ENCODE peak calls at places on chromosomes 16 and 17, in seven cellular contexts. D is IMR-90, Z is H9, Q is neuronal stem cell, J is mesenchymal stem cell, S is H1, E is trophoblast cell. T is an unnamed sample.

GRCh38 chr17:18143044-18143936 is 34.7 kb downstream of the MYO15A start:
- DNase-seq in Q (peak), D (peak), Z (peak), S (peak), J (peak), E (no peak), T (peak)

GRCh38 chr16:1909661-1910231 is 8.5 kb downstream of the HS3ST6 start:
- DNase-seq in J (no peak), Q (no peak), S (no peak), Z (peak), D (no peak), E (no peak), T (no peak)

GRCh38 chr17:47857551-47858410 is 6.8 kb upstream of the SP6 start:
- DNase-seq in E (no peak), Z (peak), S (no peak), Q (no peak), J (no peak), D (no peak), T (peak)

GRCh38 chr17:56290486-56291118 is 137.3 kb downstream of the ANKFN1 start:
- DNase-seq in J (peak), Q (no peak), Z (no peak), E (no peak), S (no peak), D (no peak), T (no peak)

GRCh38 chr16:68508641-68509240 is 30.4 kb upstream of the ZFP90 start:
- DNase-seq in J (no peak), S (no peak), Z (no peak), D (no peak), E (no peak), Q (no peak), T (no peak)

GRCh38 chr17:67891481-67892119 is 66.3 kb downstream of the BPTF start:
- DNase-seq in S (no peak), Z (no peak), D (peak), J (peak), Q (no peak), E (peak), T (peak)

GRCh38 chr17:7853693-7854043 is 1.2 kb upstream of the TMEM88 start:
- DNase-seq in Q (no peak), Z (peak), S (peak), D (no peak), J (no peak), E (no peak), T (peak)

GRCh38 chr16:14957576-14958322 is 17.1 kb upstream of the PDXDC1 start:
- DNase-seq in Q (no peak), E (no peak), D (no peak), S (peak), J (no peak), Z (no peak), T (no peak)

GRCh38 chr17:62017496-62017895 is 47.6 kb downstream of the MED13 start:
- DNase-seq in Q (no peak), S (no peak), Z (no peak), E (no peak), D (peak), J (no peak), T (no peak)

GRCh38 chr16:3431779-3432219 is 11.5 kb downstream of the ZNF597 start:
- DNase-seq in D (peak), J (no peak), S (no peak), E (peak), Z (no peak), Q (no peak), T (no peak)

GRCh38 chr16:59527206-59527997 is 793.3 kb upstream of the GOT2 start:
- DNase-seq in E (no peak), S (no peak), Z (no peak), Q (no peak), D (peak), J (peak), T (peak)

GRCh38 chr16:49659356-49659755 is 196.6 kb downstream of the ZNF423 start:
- DNase-seq in S (no peak), E (no peak), D (no peak), Q (no peak), J (no peak), Z (no peak), T (no peak)

GRCh38 chr16:81740163-81740562 is 38.9 kb upstream of the PLCG2 start:
- DNase-seq in J (no peak), S (peak), Q (no peak), E (no peak), D (no peak), Z (peak), T (peak)

GRCh38 chr17:17075037-17075755 is 32.9 kb downstream of the MPRIP start:
- DNase-seq in Z (no peak), Q (no peak), J (peak), S (no peak), E (no peak), D (peak), T (no peak)

GRCh38 chr16:56689171-56689570 is 6.9 kb downstream of the MT1X start:
- DNase-seq in E (peak), S (no peak), Z (no peak), J (no peak), D (no peak), Q (no peak), T (no peak)
- H2BK5ac ChIP-seq in E (no peak), S (no peak), Z (no peak), J (no peak), D (no peak), Q (no peak), T (no peak)

DNA sequence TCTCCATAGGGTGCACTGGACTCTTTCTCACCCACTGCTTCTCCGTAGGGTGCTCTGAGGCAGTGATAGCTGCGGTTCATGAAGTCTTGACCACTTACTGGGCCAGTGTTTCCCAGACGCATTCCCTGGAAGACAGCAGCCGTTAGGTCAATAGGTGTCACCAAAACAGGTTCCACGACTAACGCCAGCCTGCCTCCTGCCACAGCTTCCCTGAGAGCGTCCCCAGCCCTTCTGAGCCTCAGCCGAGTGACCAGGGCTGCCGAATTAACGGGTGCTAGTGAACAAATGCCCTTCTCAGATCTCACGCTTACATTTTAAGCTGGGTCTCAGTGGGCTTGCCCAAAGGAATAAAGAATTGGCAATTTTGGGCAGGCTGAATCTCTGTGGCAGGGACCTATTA is 188.7 kb upstream of the TNRC6C start:
- DNase-seq in E (no peak), S (no peak), Z (no peak), J (no peak), Q (no peak), D (no peak), T (no peak)
- H2AK5ac ChIP-seq in E (no peak), S (no peak), Z (no peak), J (no peak), Q (peak), D (no peak), T (no peak)

GRCh38 chr16:23131436-23131835 is 17.8 kb downstream of the USP31 start:
- DNase-seq in Q (no peak), E (no peak), J (no peak), D (no peak), S (no peak), Z (no peak), T (no peak)
- H2BK5ac ChIP-seq in Q (no peak), E (no peak), J (no peak), D (no peak), S (no peak), Z (no peak), T (no peak)

GRCh38 chr17:81120149-81120484 is 45.2 kb upstream of the PVALEF start:
- DNase-seq in D (no peak), J (no peak), S (no peak), E (peak), Z (no peak), Q (no peak), T (no peak)

GRCh38 chr17:81121841-81122733 is 43.2 kb upstream of the PVALEF start:
- DNase-seq in J (no peak), D (no peak), E (no peak), Z (peak), Q (no peak), S (peak), T (no peak)

GRCh38 chr17:81123052-81124048 is 42.0 kb upstream of the PVALEF start:
- DNase-seq in J (no peak), S (no peak), Q (no peak), E (no peak), D (no peak), Z (no peak), T (no peak)

GRCh38 chr17:81119223-81120148 is 45.8 kb upstream of the PVALEF start:
- DNase-seq in Z (peak), Q (peak), D (peak), J (peak), E (peak), S (peak), T (peak)

DNA sequence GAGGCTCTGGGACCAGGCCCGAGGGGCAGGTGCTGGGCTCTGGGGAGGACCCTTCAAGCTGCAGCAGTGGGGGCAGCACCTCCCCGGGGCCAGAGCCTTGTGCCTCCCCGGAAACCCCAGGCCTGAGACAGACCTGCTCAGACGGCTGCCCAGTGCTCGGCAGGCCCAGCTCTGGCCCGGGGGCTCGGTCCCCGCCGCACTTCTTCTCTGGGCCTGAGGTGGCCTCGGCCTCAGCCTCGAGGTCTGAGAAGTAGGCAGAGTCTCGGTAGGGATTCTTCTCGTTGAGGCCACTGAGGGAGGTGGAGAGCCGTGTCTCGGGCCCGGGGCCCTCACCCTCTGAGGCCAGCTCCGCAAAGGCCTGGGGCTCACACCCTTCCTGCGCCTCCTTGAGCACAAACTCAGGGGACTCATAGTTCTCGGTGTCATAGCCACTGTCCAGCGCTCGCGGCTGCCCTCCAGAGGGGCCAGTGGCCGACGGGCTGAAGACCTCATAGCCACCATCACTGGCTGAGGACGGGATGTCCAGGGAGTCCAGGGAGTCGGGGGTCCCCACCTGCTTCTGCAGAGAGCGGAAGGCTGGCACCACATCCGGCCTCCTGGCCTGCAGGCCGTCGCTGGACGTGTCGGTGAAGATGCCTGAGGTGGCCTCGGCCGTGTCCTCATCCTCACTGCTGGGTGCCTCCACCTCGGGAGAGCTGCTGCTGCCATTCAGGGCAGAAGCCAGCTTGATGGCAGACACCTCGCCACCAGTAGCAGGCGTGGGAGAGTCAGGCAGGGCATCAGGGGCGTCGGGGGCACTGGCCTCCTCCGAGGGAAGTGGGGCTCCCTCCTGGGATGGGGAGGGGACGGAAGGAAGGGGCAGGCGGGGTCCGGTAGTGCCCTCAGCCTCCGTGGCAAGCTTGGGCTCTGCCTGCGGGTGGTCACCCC is 44.3 kb upstream of the PVALEF start:
- DNase-seq in Z (no peak), J (no peak), S (no peak), D (no peak), E (no peak), Q (no peak), T (peak)
- H2AK5ac ChIP-seq in Z (no peak), J (no peak), S (no peak), D (no peak), E (no peak), Q (no peak), T (no peak)

DNA sequence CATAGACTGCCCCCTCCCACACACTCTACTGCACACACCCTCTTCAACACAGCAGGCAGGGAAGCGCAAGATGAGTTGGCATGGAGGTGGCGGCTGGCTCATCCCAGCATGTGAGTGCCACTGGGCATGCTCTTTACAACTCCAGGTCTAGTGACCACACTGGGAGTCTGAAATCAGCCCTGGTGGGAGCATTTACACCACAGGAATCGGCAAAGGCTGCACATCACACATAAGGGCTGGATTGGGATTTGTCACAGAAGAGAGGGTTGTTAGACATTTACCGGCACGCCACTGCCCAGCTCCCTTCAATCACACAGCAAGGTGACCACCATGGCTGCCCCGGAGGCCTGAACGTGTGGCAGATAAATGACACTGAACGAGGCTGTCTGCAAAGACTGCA is 49.4 kb downstream of the ENGASE start:
- DNase-seq in E (no peak), D (no peak), J (no peak), Z (no peak), Q (no peak), S (no peak), T (no peak)
- H2BK5ac ChIP-seq in E (no peak), D (no peak), J (no peak), Z (no peak), Q (no peak), S (no peak), T (no peak)

GRCh38 chr16:88103011-88103410 is 151.8 kb downstream of the BANP start:
- DNase-seq in E (no peak), J (no peak), S (no peak), Q (no peak), D (no peak), Z (no peak), T (no peak)

GRCh38 chr16:88103581-88104188 is 152.5 kb downstream of the BANP start:
- DNase-seq in Q (no peak), Z (no peak), D (no peak), J (no peak), E (no peak), S (no peak), T (no peak)

GRCh38 chr16:88113545-88114045 is 162.4 kb downstream of the BANP start:
- DNase-seq in D (no peak), E (no peak), Z (no peak), J (no peak), S (no peak), Q (no peak), T (no peak)

GRCh38 chr16:88108762-88109161 is 157.5 kb downstream of the BANP start:
- DNase-seq in E (no peak), S (no peak), D (no peak), Q (no peak), J (no peak), Z (no peak), T (no peak)
- H2AK5ac ChIP-seq in E (no peak), S (no peak), D (no peak), Q (no peak), J (no peak), Z (no peak), T (no peak)

DNA sequence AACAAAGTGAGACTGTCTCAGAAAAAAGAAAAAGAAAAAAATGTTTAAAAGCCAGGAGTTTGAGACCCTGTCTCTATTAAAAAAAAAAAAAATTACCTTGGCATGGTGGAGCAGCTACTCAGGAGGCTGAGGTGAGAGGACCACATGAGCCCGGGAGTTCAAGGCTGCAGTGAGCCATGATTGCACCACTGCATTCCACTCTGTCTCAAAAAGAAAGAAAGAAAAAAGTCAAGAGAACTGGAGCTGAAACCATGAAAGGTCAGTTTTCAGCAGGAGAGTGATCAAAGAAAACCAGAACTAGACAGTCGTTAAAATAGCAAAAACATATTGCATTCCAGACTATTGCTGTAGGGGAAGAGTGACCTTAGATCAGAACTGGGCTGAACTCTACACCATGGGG is 8.8 kb downstream of the QPRT start:
- DNase-seq in Z (no peak), S (no peak), Q (no peak), D (no peak), E (peak), J (no peak), T (no peak)
- H2BK5ac ChIP-seq in Z (no peak), S (peak), Q (no peak), D (no peak), E (peak), J (no peak), T (no peak)

GRCh38 chr16:88806491-88807111 is 3.0 kb downstream of the CDT1 start:
- DNase-seq in Q (no peak), Z (no peak), J (no peak), E (no peak), D (no peak), S (no peak), T (no peak)
- H2AK5ac ChIP-seq in Q (no peak), Z (no peak), J (no peak), E (no peak), D (no peak), S (no peak), T (no peak)

GRCh38 chr16:86959729-86960128 is 357.5 kb downstream of the C16orf95 start:
- DNase-seq in E (no peak), J (no peak), D (no peak), S (no peak), Q (no peak), Z (no peak), T (no peak)
- H2BK5ac ChIP-seq in E (no peak), J (no peak), D (no peak), S (no peak), Q (no peak), Z (no peak), T (no peak)

DNA sequence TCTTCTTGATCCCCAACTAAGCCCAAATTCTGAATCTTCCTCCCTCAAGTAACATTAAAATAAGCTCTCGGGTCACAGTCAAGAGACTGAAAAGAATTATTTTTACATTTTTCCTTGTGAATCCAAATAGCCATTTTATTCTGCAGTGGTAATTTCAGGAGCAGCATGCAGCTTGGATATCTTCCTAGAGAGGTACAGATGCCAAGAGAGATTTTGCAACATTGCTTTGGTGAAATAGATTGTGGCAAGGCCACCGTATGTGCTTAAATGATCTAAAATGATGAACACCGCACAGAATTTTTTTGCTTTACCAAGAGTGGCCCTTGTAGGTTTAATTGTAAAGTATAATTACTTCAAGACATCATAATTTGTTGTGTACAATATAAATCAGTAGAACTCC is 216.8 kb upstream of the IRX3 start:
- DNase-seq in Q (no peak), J (no peak), E (no peak), Z (no peak), S (no peak), D (no peak), T (no peak)
- H2AK5ac ChIP-seq in Q (no peak), J (no peak), E (no peak), Z (no peak), S (no peak), D (no peak), T (no peak)

T was measured in mesendoderm.